ENCODE peak calls at places on chromosome X, in four cellular contexts. T, A, V and U are unnamed samples.

GRCh38 chrX:106999002-106999975 is 723 bp downstream of the MORC4 start:
- DNase-seq in T (peak), A (peak), V (peak), U (no peak)

GRCh38 chrX:48573690-48574269 is 504 bp upstream of the RBM3 start:
- DNase-seq in T (no peak), A (no peak), V (no peak), U (no peak)

GRCh38 chrX:1449581-1450149 is 3.0 kb downstream of the ASMTL start:
- DNase-seq in T (no peak), A (no peak), V (no peak), U (no peak)

GRCh38 chrX:25003066-25003849 is 12.5 kb downstream of the ARX start:
- DNase-seq in T (no peak), A (peak), V (no peak), U (no peak)

GRCh38 chrX:20523626-20524312 is 257.1 kb upstream of the RPS6KA3 start:
- DNase-seq in T (no peak), A (no peak), V (no peak), U (no peak)

GRCh38 chrX:105533951-105534350 is 288.4 kb upstream of the NRK start:
- DNase-seq in T (no peak), A (no peak), V (no peak), U (no peak)

GRCh38 chrX:107827137-107827831 is 1.6 kb downstream of the MID2 start:
- DNase-seq in T (no peak), A (no peak), V (no peak), U (no peak)

GRCh38 chrX:152905081-152905420 is 7.2 kb downstream of the ZNF185 start:
- DNase-seq in T (no peak), A (peak), V (no peak), U (no peak)

GRCh38 chrX:112867570-112867969 is 26.9 kb upstream of the AMOT start:
- DNase-seq in T (no peak), A (no peak), V (no peak), U (no peak)

GRCh38 chrX:16836371-16836770 is 33.8 kb downstream of the RBBP7 start:
- DNase-seq in T (peak), A (no peak), V (peak), U (no peak)

GRCh38 chrX:10103023-10103422 is 53.8 kb upstream of the CLCN4 start:
- DNase-seq in T (no peak), A (no peak), V (peak), U (no peak)

GRCh38 chrX:109685656-109686078 is 47.4 kb downstream of the ACSL4 start:
- DNase-seq in T (no peak), A (no peak), V (no peak), U (no peak)

GRCh38 chrX:141220342-141221008 is 21.8 kb downstream of the SPANXC start:
- DNase-seq in T (peak), A (no peak), V (peak), U (peak)

GRCh38 chrX:110317079-110317819 is 636 bp downstream of the AMMECR1 start:
- DNase-seq in T (peak), A (peak), V (no peak), U (no peak)

GRCh38 chrX:45760187-45760742 is 559.6 kb upstream of the DIPK2B start:
- DNase-seq in T (no peak), A (no peak), V (no peak), U (no peak)

GRCh38 chrX:139932077-139932900 is 564 bp downstream of the ATP11C start:
- DNase-seq in T (peak), A (peak), V (no peak), U (no peak)

GRCh38 chrX:50098749-50099148 is 102.1 kb downstream of the AKAP4 start:
- DNase-seq in T (no peak), A (no peak), V (no peak), U (no peak)

GRCh38 chrX:2703991-2704369 is 12.9 kb downstream of the CD99 start:
- DNase-seq in T (no peak), A (no peak), V (peak), U (no peak)

GRCh38 chrX:47863187-47863586 is 26.5 kb downstream of the ZNF81 start:
- DNase-seq in T (no peak), A (no peak), V (no peak), U (no peak)

GRCh38 chrX:129779747-129780146 is at the start of gene SASH3:
- DNase-seq in T (no peak), A (no peak), V (no peak), U (no peak)

GRCh38 chrX:132180929-132181328 is 38.3 kb downstream of the RAP2C start:
- DNase-seq in T (no peak), A (no peak), V (no peak), U (no peak)

GRCh38 chrX:134246282-134246681 is 9.3 kb downstream of the CCDC160 start:
- DNase-seq in T (no peak), A (no peak), V (no peak), U (no peak)

GRCh38 chrX:132651411-132652086 is 162.7 kb upstream of the MBNL3 start:
- DNase-seq in T (no peak), A (no peak), V (peak), U (no peak)

GRCh38 chrX:130296743-130297142 is 28.0 kb upstream of the ZNF280C start:
- DNase-seq in T (no peak), A (no peak), V (no peak), U (no peak)

GRCh38 chrX:134236690-134237362 is at the start of gene CCDC160:
- DNase-seq in T (peak), A (peak), V (peak), U (no peak)

GRCh38 chrX:13936804-13937203 is 92.9 kb downstream of the GEMIN8 start:
- DNase-seq in T (no peak), A (no peak), V (no peak), U (no peak)

GRCh38 chrX:40278340-40279090 is 180.8 kb upstream of the BCOR start:
- DNase-seq in T (peak), A (no peak), V (peak), U (no peak)

GRCh38 chrX:4091046-4091760 is 377.8 kb upstream of the PRKX start:
- DNase-seq in T (peak), A (no peak), V (no peak), U (no peak)

GRCh38 chrX:78945186-78945912 is at the start of gene P2RY10:
- DNase-seq in T (no peak), A (no peak), V (no peak), U (no peak)

GRCh38 chrX:17563515-17563914 is 173.8 kb upstream of the SCML1 start:
- DNase-seq in T (no peak), A (no peak), V (peak), U (no peak)

GRCh38 chrX:128929281-128930057 is 593.8 kb downstream of the SMARCA1 start:
- DNase-seq in T (peak), A (no peak), V (no peak), U (no peak)

GRCh38 chrX:77949840-77950239 is 19.6 kb downstream of the PGAM4 start:
- DNase-seq in T (no peak), A (no peak), V (no peak), U (no peak)

GRCh38 chrX:37765507-37765906 is 14.4 kb upstream of the CYBB start:
- DNase-seq in T (no peak), A (no peak), V (no peak), U (no peak)

GRCh38 chrX:136491832-136492231 is 4.1 kb downstream of the BRS3 start:
- DNase-seq in T (no peak), A (no peak), V (no peak), U (no peak)

GRCh38 chrX:49840679-49841078 is 11.6 kb downstream of the PAGE4 start:
- DNase-seq in T (peak), A (peak), V (peak), U (no peak)

GRCh38 chrX:85698921-85699320 is 319.5 kb upstream of the POF1B start:
- DNase-seq in T (no peak), A (peak), V (no peak), U (no peak)

DNA sequence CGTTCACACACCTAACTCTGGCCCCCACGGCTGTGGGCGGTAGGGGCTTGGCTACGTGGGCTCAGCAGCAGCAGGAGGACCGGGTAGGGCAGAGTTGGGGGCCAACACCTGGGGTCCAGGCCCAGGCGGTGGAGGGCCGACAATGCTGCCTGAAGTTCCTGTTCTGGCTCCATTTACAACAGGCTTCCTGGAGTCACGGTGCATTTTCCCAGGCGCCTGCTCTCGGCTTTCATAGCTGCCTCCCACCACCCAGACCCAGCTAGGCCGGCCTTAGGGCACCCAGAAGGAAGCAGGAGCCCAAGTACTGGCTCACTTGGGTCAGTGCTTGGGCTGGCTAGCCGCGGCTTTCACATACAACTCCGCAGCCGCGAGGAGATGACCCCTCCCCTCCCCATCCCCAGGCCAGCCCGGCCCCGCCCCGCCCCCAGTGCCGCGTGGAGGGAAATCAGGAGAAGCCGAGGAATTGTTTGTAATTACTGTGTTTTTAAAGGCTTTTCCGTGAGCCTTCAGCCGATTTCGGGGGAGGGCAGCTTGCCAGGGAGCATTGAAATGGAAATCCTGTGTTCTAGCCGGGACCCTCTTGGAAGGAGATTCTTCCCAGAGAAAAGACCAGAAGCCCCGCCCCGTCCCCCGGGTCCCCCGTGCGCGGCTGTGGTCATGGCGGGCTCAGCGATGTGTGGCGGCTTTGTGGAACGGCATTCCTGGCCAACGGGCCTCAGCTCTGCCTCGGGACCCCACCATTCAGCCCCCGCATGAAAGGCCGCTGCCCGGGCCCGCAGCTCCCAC is 28.5 kb downstream of the PJA1 start:
- DNase-seq in T (no peak), A (no peak), V (no peak), U (no peak)
- H3K27ac ChIP-seq in T (no peak), A (no peak), V (peak), U (peak)

DNA sequence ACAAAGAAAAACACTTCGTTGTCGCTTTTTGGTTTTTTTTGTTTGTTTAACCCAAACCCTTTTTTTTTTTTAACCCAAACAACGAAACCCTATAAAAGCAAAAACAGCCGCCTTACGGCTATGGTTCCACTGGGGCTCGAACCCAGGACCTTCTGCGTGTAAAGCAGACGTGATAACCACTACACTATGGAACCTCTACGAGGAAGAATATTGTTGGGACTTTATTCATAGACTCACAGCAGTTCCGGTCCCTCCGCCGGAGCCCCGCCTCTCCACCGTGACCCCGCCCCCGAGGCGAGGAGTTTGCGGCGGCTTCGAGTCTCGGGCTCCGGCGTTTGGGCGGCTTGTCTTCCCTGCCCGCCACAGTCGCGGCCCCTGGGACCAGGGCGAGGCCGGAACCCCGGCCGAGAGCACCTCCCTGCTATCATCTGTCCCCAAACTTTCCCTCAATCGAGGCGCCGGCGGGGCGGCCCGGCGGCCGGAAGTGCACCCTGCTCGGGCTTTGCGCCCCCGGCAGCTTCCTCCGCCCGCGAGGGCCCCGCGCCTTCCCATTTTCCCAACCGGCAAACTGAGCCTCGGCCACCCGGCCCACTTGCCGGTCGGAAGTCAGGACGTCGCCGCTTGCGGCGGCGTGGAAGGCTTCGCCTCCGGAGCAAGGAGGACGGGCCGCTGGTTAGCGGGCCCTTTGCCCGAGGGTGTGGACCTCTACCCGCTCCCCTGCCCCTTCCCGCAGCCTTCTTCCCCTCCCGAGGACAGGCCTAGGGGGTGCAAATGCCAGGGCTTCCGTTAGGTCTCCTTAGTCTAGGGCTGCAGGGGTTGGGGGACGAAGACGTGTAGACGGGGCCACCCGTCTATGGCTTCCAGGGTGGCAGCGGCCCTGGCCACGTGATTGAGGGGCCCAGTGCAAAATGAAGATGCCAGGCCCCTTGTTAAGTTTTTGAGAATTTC is 3.2 kb upstream of the RS1 start:
- DNase-seq in T (peak), A (peak), V (peak), U (peak)
- H3K27ac ChIP-seq in T (peak), A (peak), V (no peak), U (peak)

GRCh38 chrX:69195197-69195596 is 29.9 kb upstream of the PJA1 start:
- DNase-seq in T (no peak), A (no peak), V (no peak), U (no peak)
- H3K27ac ChIP-seq in T (no peak), A (no peak), V (no peak), U (no peak)

DNA sequence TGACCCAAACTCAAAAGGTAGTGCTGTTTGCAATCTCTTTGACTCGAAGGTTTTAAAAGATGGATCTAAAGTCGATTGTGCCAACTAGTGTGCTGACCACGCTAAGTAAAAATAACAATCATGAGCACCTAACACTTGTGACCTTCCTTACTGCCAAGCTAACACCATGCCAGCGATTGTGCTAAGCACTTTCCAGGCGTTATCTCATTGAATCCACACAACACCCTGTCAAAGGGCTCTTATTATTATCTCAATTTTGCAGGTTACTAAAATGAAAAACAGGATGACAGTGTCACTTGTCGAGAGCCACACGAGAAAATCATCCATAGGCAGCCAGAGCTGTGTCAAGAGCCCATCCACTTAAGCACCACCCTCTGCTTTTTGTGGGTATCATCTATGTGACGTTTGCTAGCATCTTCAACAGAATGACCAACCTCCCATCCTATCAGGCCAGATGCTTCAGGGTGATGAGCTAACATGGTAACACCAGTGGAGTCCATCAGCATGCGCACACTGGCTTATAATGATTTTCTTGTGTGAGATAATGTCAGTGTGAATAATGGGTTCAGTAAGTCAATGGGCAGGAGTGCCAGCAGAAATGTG is 893 bp upstream of the GAB3 start:
- DNase-seq in T (no peak), A (no peak), V (no peak), U (no peak)
- H3K27ac ChIP-seq in T (no peak), A (no peak), V (no peak), U (no peak)

GRCh38 chrX:124033821-124034220 is 72.3 kb downstream of the STAG2 start:
- DNase-seq in T (no peak), A (no peak), V (peak), U (no peak)

GRCh38 chrX:124026529-124026928 is 65.0 kb downstream of the STAG2 start:
- DNase-seq in T (no peak), A (no peak), V (no peak), U (no peak)

GRCh38 chrX:124030520-124030919 is 69.0 kb downstream of the STAG2 start:
- DNase-seq in T (no peak), A (no peak), V (no peak), U (no peak)

GRCh38 chrX:124023838-124024238 is 62.3 kb downstream of the STAG2 start:
- DNase-seq in T (peak), A (no peak), V (peak), U (no peak)

GRCh38 chrX:124028177-124028576 is 66.7 kb downstream of the STAG2 start:
- DNase-seq in T (no peak), A (no peak), V (peak), U (peak)
- H3K27ac ChIP-seq in T (no peak), A (no peak), V (no peak), U (no peak)

DNA sequence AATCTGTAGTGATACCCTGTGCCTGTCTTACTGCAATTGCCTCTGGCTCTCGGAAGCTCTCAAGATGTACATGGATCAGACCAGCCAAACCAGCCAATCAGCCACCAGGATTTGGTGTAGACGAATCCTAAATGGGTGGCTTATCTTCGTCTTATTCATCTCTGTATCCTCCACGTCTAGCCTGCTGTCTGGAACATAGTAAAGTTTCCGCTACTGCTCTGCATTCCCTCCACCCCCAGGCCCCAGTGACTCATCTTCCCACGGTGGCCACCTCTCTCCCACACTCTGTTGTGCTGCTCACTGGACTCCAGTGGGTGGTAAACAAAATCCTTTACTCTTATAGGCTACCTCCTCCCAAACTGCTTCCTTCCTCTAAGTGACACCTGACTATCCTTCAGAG is 37.8 kb downstream of the SEPTIN6 start:
- DNase-seq in T (peak), A (no peak), V (peak), U (peak)
- H3K27ac ChIP-seq in T (no peak), A (no peak), V (peak), U (no peak)

DNA sequence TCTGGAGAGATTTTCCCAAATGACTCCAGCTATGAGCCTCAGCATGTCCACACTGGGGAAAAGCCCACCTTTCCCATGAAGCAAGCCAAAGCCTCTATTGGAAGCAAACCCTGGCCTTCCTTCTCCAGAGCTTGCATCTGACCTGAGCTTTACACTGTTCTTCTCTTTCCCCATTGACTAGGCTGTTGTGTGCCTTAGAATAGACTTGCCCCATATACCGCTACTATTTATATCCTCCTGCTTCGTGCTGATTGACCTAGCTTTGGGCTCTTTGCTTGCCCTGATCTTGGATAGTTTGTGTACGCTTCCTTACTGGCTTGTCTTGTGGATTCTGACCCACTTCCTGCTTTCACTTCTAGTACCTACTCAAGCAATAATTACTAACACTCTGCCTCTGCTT is 30.9 kb downstream of the FAM9B start:
- DNase-seq in T (no peak), A (no peak), V (no peak), U (no peak)
- H3K27ac ChIP-seq in T (no peak), A (no peak), V (no peak), U (no peak)

GRCh38 chrX:135421537-135421931 is 210 bp upstream of the SMIM10L2A start:
- DNase-seq in T (peak), A (peak), V (peak), U (peak)

GRCh38 chrX:135425026-135425425 is 3.3 kb downstream of the SMIM10L2A start:
- DNase-seq in T (no peak), A (peak), V (no peak), U (no peak)

GRCh38 chrX:135424469-135424868 is 2.7 kb downstream of the SMIM10L2A start:
- DNase-seq in T (no peak), A (peak), V (no peak), U (no peak)

GRCh38 chrX:135421932-135422809 is at the start of gene SMIM10L2A:
- DNase-seq in T (no peak), A (peak), V (no peak), U (no peak)

DNA sequence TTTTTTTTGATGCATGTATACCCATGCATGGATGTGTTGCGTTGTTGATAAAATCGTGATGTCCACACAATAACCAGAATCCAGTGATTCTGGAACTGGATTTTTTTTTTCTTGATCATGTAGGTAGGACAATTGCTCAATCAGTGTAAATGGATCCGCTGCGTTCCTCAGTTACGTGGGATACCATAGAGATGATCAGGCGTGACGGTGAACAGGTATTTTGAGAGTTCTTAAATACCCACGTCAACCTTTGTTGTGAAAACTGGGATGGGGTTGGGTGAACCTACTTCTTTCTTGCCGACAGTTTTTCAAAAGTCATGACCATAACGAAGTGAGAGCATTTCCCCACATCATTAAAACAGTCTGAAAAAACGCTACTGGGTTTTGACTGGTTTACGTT is 913 bp upstream of the SMIM10L2A start:
- DNase-seq in T (no peak), A (no peak), V (no peak), U (no peak)
- H3K27ac ChIP-seq in T (no peak), A (no peak), V (no peak), U (no peak)